ENCODE peak calls at places on chromosome 5, in six cellular contexts. O, K, V, W, N and Q are unnamed samples.

GRCh38 chr5:24110019-24110615 is 534.7 kb downstream of the CDH10 start:
- DNase-seq in O (no peak), K (peak), V (no peak), W (no peak), N (no peak), Q (no peak)

GRCh38 chr5:154410786-154411185 is 35.0 kb upstream of the SAP30L start:
- DNase-seq in O (peak), K (no peak), V (no peak), W (no peak), N (no peak), Q (no peak)

GRCh38 chr5:65062684-65063083 is 294.0 kb downstream of the CWC27 start:
- DNase-seq in O (peak), K (no peak), V (peak), W (no peak), N (no peak), Q (no peak)

GRCh38 chr5:61330879-61331406 is 1.1 kb upstream of the ZSWIM6 start:
- DNase-seq in O (peak), K (peak), V (peak), W (peak), N (no peak), Q (peak)

GRCh38 chr5:175457466-175457865 is 13.5 kb upstream of the DRD1 start:
- DNase-seq in O (no peak), K (no peak), V (no peak), W (no peak), N (no peak), Q (no peak)

GRCh38 chr5:134519989-134520388 is 5.5 kb upstream of the JADE2 start:
- DNase-seq in O (no peak), K (no peak), V (no peak), W (no peak), N (no peak), Q (no peak)

GRCh38 chr5:1918488-1919208 is 35.9 kb upstream of the IRX4 start:
- DNase-seq in O (no peak), K (no peak), V (no peak), W (no peak), N (no peak), Q (no peak)

GRCh38 chr5:114702111-114702510 is 340.2 kb downstream of the KCNN2 start:
- DNase-seq in O (no peak), K (no peak), V (no peak), W (no peak), N (no peak), Q (peak)

GRCh38 chr5:31362931-31363568 is 168.8 kb downstream of the DROSHA start:
- DNase-seq in O (no peak), K (no peak), V (no peak), W (no peak), N (no peak), Q (no peak)

GRCh38 chr5:73450672-73451217 is 2.2 kb upstream of the FOXD1 start:
- DNase-seq in O (no peak), K (no peak), V (no peak), W (no peak), N (no peak), Q (no peak)

GRCh38 chr5:172110921-172111873 is 76.8 kb downstream of the STK10 start:
- DNase-seq in O (peak), K (peak), V (peak), W (no peak), N (no peak), Q (no peak)

DNA sequence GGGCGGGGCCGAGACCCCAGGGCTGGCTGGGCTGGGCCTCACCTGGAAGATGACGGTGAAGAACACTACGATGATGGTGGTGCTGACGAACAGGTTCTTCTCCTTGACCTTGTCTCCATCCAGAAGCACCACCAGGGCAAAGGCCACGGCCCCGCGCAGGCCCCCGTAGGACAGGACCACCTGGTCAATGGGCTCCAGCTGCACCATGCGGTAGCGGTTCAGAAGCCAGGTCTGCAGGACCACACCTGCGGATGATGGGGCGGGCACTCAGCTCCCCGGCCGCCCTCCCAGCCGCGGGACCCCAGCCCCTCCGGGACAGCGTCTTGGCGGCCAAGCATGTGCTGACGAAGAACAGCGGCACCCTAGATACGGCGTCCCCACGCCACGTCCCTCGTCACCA is 39.5 kb downstream of the EXOC3 start:
- DNase-seq in O (no peak), K (no peak), V (no peak), W (no peak), N (no peak), Q (no peak)
- H3K27ac ChIP-seq in O (no peak), K (no peak), V (no peak), W (no peak), N (no peak), Q (no peak)

DNA sequence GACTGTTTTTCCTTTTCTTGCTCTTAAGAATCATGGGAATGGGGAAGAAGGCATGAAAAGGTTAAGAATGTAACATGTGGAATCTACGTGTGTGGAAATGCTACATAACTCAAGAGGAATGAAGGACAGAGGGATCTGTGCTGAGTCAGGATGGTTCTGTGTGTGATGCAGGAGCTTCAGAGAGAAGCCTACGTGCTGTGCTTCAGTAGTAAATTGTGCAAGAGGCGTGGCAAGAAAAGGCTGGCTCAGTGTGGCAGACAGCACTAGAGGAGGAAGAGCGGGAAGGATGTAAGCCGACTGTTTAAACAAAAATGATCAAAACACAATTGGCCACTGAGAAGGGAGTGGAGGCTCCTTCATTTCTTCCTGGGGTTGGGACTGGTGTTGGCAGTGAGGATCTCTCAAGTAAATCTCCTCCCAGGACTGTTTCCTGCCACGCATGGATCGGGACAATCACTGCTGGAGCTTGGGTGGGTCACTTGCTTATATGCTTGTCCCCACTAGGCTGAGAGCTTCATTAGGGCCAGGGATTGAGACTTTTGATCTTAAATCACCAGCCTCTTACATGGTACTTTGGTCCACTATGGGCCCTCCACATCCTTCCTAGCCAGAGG is 59.4 kb upstream of the BASP1 start:
- DNase-seq in O (no peak), K (no peak), V (no peak), W (no peak), N (no peak), Q (no peak)
- H3K27ac ChIP-seq in O (no peak), K (no peak), V (no peak), W (no peak), N (no peak), Q (no peak)

GRCh38 chr5:149277821-149278220 is 6.2 kb downstream of the AFAP1L1 start:
- DNase-seq in O (no peak), K (no peak), V (no peak), W (no peak), N (no peak), Q (no peak)

GRCh38 chr5:149280124-149280523 is 8.5 kb downstream of the AFAP1L1 start:
- DNase-seq in O (no peak), K (no peak), V (no peak), W (no peak), N (no peak), Q (no peak)

GRCh38 chr5:149278811-149279210 is 7.2 kb downstream of the AFAP1L1 start:
- DNase-seq in O (no peak), K (no peak), V (no peak), W (no peak), N (no peak), Q (no peak)

GRCh38 chr5:149280802-149281201 is 9.1 kb downstream of the AFAP1L1 start:
- DNase-seq in O (no peak), K (no peak), V (no peak), W (no peak), N (no peak), Q (no peak)

GRCh38 chr5:149279651-149280050 is 8.0 kb downstream of the AFAP1L1 start:
- DNase-seq in O (no peak), K (no peak), V (no peak), W (no peak), N (no peak), Q (no peak)
- H3K27ac ChIP-seq in O (no peak), K (no peak), V (no peak), W (peak), N (no peak), Q (no peak)

DNA sequence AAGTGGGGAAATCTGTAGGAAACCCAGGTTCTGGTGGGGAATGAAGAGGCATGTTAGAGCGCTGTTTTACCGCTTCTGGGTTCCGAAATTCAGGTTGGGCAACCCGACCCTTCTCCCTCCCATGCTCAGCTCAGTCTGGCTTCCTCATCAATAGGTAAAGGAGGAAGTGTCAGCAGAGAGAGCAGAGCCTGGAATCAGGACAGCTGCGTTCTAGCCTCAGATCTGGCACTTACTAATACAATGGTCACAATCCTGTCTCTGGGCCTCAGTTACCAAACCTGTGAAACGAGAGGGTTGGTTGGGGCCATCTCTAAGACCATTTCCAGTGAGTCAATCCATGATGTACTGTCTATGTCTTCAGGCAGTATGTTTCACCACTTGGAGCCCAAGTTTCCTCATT is 16.2 kb upstream of the TNIP1 start:
- DNase-seq in O (no peak), K (no peak), V (no peak), W (no peak), N (no peak), Q (no peak)
- H3K27ac ChIP-seq in O (no peak), K (no peak), V (no peak), W (no peak), N (no peak), Q (no peak)

GRCh38 chr5:66891184-66891925 is 295.2 kb downstream of the MAST4 start:
- DNase-seq in O (no peak), K (no peak), V (no peak), W (no peak), N (no peak), Q (peak)
- H3K27ac ChIP-seq in O (no peak), K (no peak), V (no peak), W (no peak), N (no peak), Q (peak)

GRCh38 chr5:132211787-132212186 is 15.9 kb downstream of the P4HA2 start:
- DNase-seq in O (no peak), K (no peak), V (no peak), W (peak), N (no peak), Q (no peak)

GRCh38 chr5:132214491-132214890 is 13.2 kb downstream of the P4HA2 start:
- DNase-seq in O (no peak), K (no peak), V (no peak), W (no peak), N (no peak), Q (no peak)

GRCh38 chr5:132213666-132214065 is 14.0 kb downstream of the P4HA2 start:
- DNase-seq in O (no peak), K (no peak), V (no peak), W (no peak), N (no peak), Q (no peak)

GRCh38 chr5:132218321-132218720 is 9.3 kb downstream of the P4HA2 start:
- DNase-seq in O (no peak), K (no peak), V (no peak), W (no peak), N (no peak), Q (no peak)

DNA sequence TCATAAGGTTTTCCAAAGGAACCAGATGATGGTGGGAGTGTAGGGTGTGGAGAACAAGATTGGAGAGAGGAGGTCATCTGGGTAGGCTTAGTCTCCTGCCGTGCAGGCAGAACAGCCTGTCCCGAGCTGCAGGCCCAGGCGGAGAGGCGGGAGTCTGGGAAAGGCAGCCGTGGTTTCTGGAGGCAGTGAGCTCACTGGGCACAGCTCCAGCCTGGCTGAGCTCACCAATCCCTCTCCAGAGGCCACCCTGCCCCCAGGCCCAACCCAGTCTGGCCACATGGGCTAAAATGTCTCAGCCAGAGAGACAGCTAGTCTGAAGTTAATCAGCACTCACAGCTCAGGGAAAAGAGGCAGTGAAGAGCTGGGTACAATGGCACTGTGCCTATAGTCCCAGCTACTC is 12.3 kb downstream of the P4HA2 start:
- DNase-seq in O (peak), K (no peak), V (peak), W (peak), N (no peak), Q (peak)
- H3K27ac ChIP-seq in O (peak), K (no peak), V (peak), W (peak), N (no peak), Q (peak)